ENCODE peak calls at places on chromosomes 4 and X, in five cellular contexts. F is AG04450, K is substantia nigra, U is Peyer's patch, E is HepG2. A is an unnamed sample.

GRCh38 chr4:75037253-75037652 is 104.3 kb downstream of the PARM1 start:
- DNase-seq in F (no peak), K (no peak), U (no peak), E (no peak), A (no peak)

GRCh38 chrX:34884693-34885277 is 57.8 kb upstream of the FAM47B start:
- DNase-seq in F (peak), K (no peak), U (no peak), E (no peak), A (no peak)

GRCh38 chr4:103996059-103996458 is 276.3 kb upstream of the TACR3 start:
- DNase-seq in F (no peak), K (no peak), U (no peak), E (no peak), A (no peak)

GRCh38 chr4:8534129-8534528 is 46.1 kb upstream of the GPR78 start:
- DNase-seq in F (no peak), K (no peak), U (no peak), E (no peak), A (no peak)

GRCh38 chrX:150805736-150806135 is 92.7 kb downstream of the CD99L2 start:
- DNase-seq in F (no peak), K (no peak), U (no peak), E (no peak), A (no peak)

GRCh38 chr4:143294310-143294709 is 42.4 kb upstream of the GAB1 start:
- DNase-seq in F (no peak), K (peak), U (peak), E (no peak), A (peak)

GRCh38 chr4:57614533-57614932 is 504.3 kb upstream of the IGFBP7 start:
- DNase-seq in F (no peak), K (no peak), U (no peak), E (no peak), A (no peak)

GRCh38 chr4:91894006-91894405 is 409.8 kb upstream of the GRID2 start:
- DNase-seq in F (no peak), K (no peak), U (no peak), E (no peak), A (no peak)

GRCh38 chr4:36285784-36286480 is 4.5 kb downstream of the DTHD1 start:
- DNase-seq in F (no peak), K (no peak), U (peak), E (no peak), A (no peak)

GRCh38 chr4:16721618-16722291 is 176.7 kb downstream of the LDB2 start:
- DNase-seq in F (peak), K (no peak), U (no peak), E (peak), A (no peak)

GRCh38 chr4:146428298-146428697 is 93.4 kb downstream of the SLC10A7 start:
- DNase-seq in F (no peak), K (no peak), U (no peak), E (no peak), A (no peak)

GRCh38 chrX:30930143-30930542 is 41.1 kb upstream of the TAB3 start:
- DNase-seq in F (no peak), K (no peak), U (no peak), E (peak), A (no peak)

GRCh38 chr4:163332526-163333405 is at the start of gene NPY1R:
- DNase-seq in F (peak), K (peak), U (no peak), E (peak), A (peak)

DNA sequence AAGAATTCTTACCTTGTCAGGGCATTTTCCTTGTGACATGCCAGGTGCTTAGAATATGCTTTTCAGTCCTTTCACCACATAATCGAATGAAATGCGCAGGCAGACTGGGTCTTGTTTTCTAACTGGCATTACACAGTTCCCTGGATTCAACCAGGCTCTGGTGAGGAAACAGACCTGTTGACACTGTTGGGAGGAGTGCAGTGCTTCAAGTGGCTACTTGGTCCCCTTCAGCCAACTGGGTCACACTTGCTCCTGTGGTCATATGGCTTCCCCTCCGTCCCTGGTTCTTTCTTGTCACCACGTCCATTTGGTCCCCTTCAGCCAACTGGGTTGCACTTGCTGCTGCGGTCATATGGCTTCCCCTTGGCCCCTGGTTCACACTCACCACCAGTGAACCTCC is 9.7 kb downstream of the SMIM20 start:
- DNase-seq in F (no peak), K (no peak), U (no peak), E (no peak), A (no peak)
- H3K27ac ChIP-seq in F (no peak), K (no peak), U (no peak), E (no peak), A (no peak)

DNA sequence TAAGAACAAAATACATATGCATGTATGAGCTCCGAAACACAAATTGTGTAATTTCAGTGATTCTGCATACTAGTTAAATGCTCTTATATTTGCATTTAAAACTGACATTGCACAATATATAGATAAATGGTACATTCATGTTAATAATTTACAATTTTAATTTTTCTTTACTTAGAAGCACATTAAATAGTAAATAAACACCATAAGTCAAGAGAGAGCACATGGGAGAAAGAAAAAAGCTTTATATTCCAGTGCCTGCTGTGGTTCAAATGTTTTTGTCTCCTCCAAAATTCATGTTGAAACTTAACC is 323.0 kb downstream of the BCOR start:
- DNase-seq in F (no peak), K (no peak), U (no peak), E (no peak), A (no peak)
- H3K27ac ChIP-seq in F (no peak), K (no peak), U (no peak), E (no peak), A (no peak)

DNA sequence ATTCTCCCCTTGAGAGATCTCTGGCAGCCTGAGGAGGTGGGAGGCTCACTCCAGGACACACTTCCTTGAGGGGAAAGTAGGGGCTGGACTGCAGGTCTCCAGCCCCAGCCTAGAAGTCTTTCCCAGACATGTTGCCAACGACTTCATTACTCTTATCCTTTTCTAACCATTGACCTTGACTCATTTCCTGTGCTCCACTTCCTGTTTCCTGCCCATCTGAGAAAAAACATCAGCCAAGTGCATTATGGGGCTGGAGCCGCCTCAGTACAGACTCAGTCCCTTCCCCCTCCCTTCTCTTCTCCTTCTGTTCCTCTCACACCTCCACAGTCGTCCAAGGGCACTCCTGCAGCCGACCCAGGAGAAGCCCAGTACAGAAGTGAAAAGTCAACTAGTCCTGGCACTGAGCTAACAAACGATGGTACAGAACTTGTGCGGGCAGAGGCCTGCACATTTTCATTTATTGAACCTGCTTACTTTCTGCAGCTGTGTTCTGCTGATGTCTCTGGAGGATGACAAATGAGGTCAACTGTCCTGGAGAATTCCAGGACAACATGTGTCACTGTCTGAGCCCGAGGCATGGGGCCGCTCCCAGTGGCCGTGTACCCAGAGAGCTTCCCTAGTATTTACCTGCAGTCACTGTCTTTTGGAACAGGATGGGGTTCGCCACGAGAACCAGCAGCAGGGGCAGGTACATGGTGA is 20.1 kb downstream of the GPR143 start:
- DNase-seq in F (no peak), K (no peak), U (no peak), E (no peak), A (no peak)
- H3K27ac ChIP-seq in F (no peak), K (no peak), U (no peak), E (no peak), A (no peak)

GRCh38 chr4:94177822-94178221 is 29.8 kb upstream of the SMARCAD1 start:
- DNase-seq in F (no peak), K (no peak), U (no peak), E (no peak), A (no peak)

GRCh38 chr4:94171616-94172015 is 36.0 kb upstream of the SMARCAD1 start:
- DNase-seq in F (no peak), K (no peak), U (no peak), E (no peak), A (no peak)

GRCh38 chr4:94169803-94170372 is 37.8 kb upstream of the SMARCAD1 start:
- DNase-seq in F (no peak), K (no peak), U (no peak), E (no peak), A (no peak)

DNA sequence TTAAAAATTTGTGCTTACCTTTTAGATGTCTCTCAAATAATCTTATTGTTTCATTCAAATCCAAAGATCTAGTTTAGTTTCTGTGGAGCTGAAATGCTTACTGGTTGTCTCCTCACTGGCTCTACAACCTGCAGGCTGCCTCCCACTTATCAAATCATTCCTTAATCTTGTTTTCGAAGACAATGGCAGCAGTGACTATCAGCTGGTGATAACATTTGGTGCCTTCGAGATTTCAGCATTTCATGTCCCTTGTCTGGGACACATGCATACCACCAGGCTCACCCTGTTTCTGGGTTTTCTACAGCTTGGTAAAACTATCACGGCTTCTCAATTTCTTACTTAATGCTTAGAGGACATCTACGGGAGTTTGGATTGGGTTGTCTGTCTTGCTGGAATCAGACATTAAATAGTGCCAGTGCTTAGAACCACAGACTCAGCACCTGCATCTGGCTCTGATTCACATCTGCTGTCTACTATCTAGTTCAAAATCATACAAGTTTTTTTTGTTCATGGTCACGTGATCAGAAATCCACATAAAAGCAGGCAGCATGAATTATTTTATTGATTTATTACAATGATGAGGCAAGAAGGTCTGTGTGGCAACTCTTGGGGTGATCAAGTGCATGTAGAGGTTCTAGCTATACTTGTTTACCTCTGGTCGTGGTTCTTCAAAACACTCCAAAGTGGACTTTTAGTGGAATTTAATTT is 32.0 kb upstream of the SMARCAD1 start:
- DNase-seq in F (no peak), K (no peak), U (no peak), E (no peak), A (no peak)
- H3K27ac ChIP-seq in F (no peak), K (no peak), U (no peak), E (no peak), A (no peak)

DNA sequence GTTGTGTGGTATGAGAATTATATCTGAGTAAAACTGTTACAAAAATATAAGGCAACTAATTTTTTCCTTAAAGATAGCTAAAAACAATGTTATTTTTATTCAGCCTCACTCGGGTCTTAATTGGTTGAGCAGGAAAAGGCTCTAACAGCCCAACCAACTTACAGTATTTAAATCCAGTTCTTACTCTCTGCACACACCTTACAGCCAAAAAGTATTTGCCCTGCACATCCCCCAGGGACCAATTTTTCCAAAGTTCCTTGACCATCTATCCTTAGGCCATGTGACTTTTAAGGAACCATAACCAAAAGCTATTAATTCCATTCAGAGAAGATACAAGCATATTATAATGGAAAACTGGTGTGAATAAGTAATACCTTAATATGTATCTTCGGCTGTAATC is 1.2 kb upstream of the THAP9 start:
- DNase-seq in F (no peak), K (no peak), U (no peak), E (no peak), A (no peak)
- H3K27ac ChIP-seq in F (no peak), K (peak), U (peak), E (peak), A (peak)

DNA sequence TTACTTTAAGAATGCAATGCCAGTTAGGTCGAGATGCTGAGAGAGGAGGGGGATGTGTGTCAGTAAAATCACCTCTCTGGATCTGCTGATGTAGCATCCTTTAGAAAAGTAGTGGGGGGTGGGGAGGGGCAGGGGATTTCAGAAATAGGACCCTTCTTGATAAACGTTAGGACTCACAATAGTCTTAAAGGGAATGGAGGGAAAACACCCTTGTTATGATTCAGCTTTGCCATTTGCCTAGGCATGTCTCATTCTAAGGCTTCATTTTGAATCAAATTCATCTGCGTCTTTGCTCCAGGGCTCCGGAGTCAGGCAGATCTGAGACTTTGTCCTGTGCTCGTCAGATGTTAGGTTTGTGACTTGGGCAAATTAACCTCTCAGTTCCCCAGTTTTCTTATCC is 879 bp downstream of the SH2D1A start:
- DNase-seq in F (no peak), K (no peak), U (no peak), E (no peak), A (no peak)
- H3K27ac ChIP-seq in F (no peak), K (no peak), U (peak), E (no peak), A (no peak)

GRCh38 chr4:64016893-64017292 is 392.4 kb downstream of the TECRL start:
- DNase-seq in F (no peak), K (no peak), U (no peak), E (no peak), A (no peak)

DNA sequence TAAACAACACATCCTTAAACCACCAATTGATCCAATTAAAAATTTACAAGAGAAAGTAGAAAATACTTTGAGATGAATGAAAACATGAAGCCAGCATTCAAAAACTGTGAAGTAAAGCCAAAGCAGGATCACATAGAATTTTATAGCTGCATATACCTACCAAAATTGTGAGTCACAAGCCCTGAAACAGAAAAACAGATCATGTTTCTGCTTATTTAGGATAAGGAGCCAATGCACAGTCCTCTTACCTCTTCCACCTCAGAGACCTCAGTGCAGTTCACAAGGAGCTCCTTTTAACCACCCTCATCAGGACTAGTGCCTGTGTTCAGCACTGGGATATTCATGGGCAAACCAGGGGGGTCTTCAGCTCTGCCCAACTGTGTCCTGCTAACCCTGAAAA is 386.7 kb downstream of the TECRL start:
- DNase-seq in F (no peak), K (no peak), U (no peak), E (no peak), A (no peak)
- H3K27ac ChIP-seq in F (no peak), K (no peak), U (no peak), E (no peak), A (no peak)

GRCh38 chrX:147899715-147900114 is 12.0 kb upstream of the FMR1 start:
- DNase-seq in F (no peak), K (no peak), U (no peak), E (no peak), A (no peak)

GRCh38 chrX:147902270-147902669 is 9.4 kb upstream of the FMR1 start:
- DNase-seq in F (no peak), K (no peak), U (no peak), E (no peak), A (no peak)

GRCh38 chrX:147898951-147899350 is 12.8 kb upstream of the FMR1 start:
- DNase-seq in F (no peak), K (no peak), U (no peak), E (no peak), A (no peak)

GRCh38 chrX:147900349-147900748 is 11.4 kb upstream of the FMR1 start:
- DNase-seq in F (no peak), K (no peak), U (no peak), E (peak), A (no peak)

DNA sequence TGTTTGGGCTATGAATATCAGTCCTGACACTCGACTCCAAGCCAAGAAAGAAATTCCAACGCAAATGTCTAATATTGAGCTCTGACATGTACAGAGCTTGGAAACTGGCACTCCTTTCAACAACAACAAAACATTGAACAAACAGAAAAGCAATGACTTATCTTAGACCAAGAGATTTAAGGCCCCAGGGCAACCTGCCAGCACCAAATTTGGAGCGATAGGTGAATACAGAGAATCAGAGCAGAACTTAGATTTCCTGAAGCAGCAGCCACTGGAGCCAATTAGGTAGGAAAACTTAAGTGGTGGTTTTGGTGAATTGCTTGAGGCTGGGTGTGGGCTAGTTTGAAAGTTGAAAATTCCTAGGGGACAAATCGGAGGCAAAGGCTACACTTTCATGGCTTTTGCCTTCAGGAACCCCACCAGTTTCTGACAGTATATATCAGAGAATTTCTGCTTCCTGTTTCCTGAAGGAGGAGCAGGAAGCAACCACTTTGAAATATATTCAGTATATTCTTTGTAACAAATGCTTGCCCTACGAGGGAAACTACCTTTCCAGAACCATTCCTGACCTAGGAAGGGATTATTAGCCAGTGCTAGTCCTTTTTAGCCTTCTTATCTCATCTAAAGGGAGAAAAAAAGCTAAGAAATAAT is 10.1 kb upstream of the FMR1 start:
- DNase-seq in F (no peak), K (no peak), U (no peak), E (no peak), A (no peak)
- H3K27ac ChIP-seq in F (no peak), K (no peak), U (no peak), E (no peak), A (no peak)